ENCODE peak calls at places on chromosome 5, in four cellular contexts. Y is activated CD8-positive, alpha-beta memory T cell treated with anti-CD3 and anti-CD28 coated beads for 48 hours; U is type B pancreatic cell; L is activated T-helper 1 cell treated with anti-CD3 and anti-CD28 coated beads, Interleukin-12 subunit alpha, Interleukin-12 subunit beta, Interleukin-2, Interleukin-4 antibody, amounts not matched to agents 30 ng/mL and 10 ng/mL and 1 ng/mL, durations not matched to agents 14 hours and 24 hours and 36 hours. P is an unnamed sample.
A peak's percentile ranks its signal among the peaks of the same experiment; 100 is the strongest.

GRCh38 chr5:67537439-67538342 is 341.1 kb upstream of the CD180 start:
- DNase-seq in Y (no peak), L (no peak), U (no peak), P (no peak)

GRCh38 chr5:63916786-63917185 is 45.5 kb downstream of the HTR1A start:
- DNase-seq in Y (no peak), U (no peak), L (no peak), P (no peak)

GRCh38 chr5:74543162-74543995 is 97.1 kb downstream of the ENC1 start:
- DNase-seq in U (no peak), L (no peak), Y (no peak), P (no peak)

GRCh38 chr5:92800360-92800759 is 780.7 kb downstream of the NR2F1-AS1 start:
- DNase-seq in U (no peak), Y (no peak), L (no peak), P (no peak)

GRCh38 chr5:122091942-122092600 is 14.0 kb upstream of the LOX start:
- DNase-seq in U (no peak), L (no peak), Y (no peak), P (no peak)

GRCh38 chr5:150759334-150759583 is 442 bp upstream of the DCTN4 start:
- DNase-seq in Y (no peak), L (no peak), U (no peak), P (no peak)

GRCh38 chr5:32182463-32183081 is 8.5 kb upstream of the GOLPH3 start:
- DNase-seq in U (no peak), L (no peak), Y (no peak), P (no peak)

GRCh38 chr5:61991861-61992260 is 314.1 kb upstream of the KIF2A start:
- DNase-seq in Y (no peak), L (no peak), U (no peak), P (no peak)

GRCh38 chr5:113866763-113867162 is 353.3 kb downstream of the YTHDC2 start:
- DNase-seq in U (no peak), Y (no peak), L (no peak), P (no peak)

GRCh38 chr5:132251220-132251725 is 6.2 kb upstream of the PDLIM4 start:
- DNase-seq in Y (no peak), L (no peak), U (no peak), P (no peak)

GRCh38 chr5:79464695-79465332 is 49.1 kb downstream of the HOMER1 start:
- DNase-seq in L (no peak), Y (no peak), U (no peak), P (no peak)

GRCh38 chr5:168211245-168211644 is 80.2 kb upstream of the WWC1 start:
- DNase-seq in Y (no peak), U (no peak), L (no peak), P (no peak)

GRCh38 chr5:136198453-136198852 is 5.5 kb upstream of the SMIM32 start:
- DNase-seq in U (peak; percentile 22), L (no peak), Y (no peak), P (no peak)

GRCh38 chr5:75756991-75757390 is 39.8 kb upstream of the POC5 start:
- DNase-seq in U (no peak), L (no peak), Y (no peak), P (no peak)

GRCh38 chr5:67209141-67209771 is 12.7 kb upstream of the CD180 start:
- DNase-seq in Y (no peak), L (peak; percentile 62), U (no peak), P (no peak)

GRCh38 chr5:169054506-169054905 is 246.4 kb downstream of the SLIT3 start:
- DNase-seq in Y (no peak), U (no peak), L (no peak), P (no peak)

GRCh38 chr5:14806452-14806851 is 65.1 kb downstream of the ANKH start:
- DNase-seq in Y (no peak), U (no peak), L (no peak), P (peak; percentile 72)

GRCh38 chr5:23330726-23331125 is 176.7 kb upstream of the PRDM9 start:
- DNase-seq in L (no peak), U (no peak), Y (no peak), P (no peak)